ENCODE peak calls at places on chromosomes 4 and X, in ten cellular contexts. A is omental fat pad, S is testis, B is H9, P is fibroblast of the aortic adventitia, K is GM13977, V is mesothelial cell of epicardium, F is cardiac fibroblast, U is foreskin fibroblast, I is heart left ventricle. J is an unnamed sample.

GRCh38 chr4:178026999-178027398 is 584.8 kb upstream of the AGA start:
- DNase-seq in A (no peak), S (no peak), B (no peak), P (no peak), K (no peak), V (no peak), F (no peak), U (no peak), I (no peak), J (no peak)

GRCh38 chr4:38203609-38204008 is 243.4 kb downstream of the PTTG2 start:
- DNase-seq in A (no peak), S (no peak), B (no peak), P (no peak), K (no peak), V (no peak), F (no peak), U (no peak), I (no peak), J (no peak)

GRCh38 chr4:102387552-102388150 is 42.4 kb upstream of the SLC39A8 start:
- DNase-seq in A (no peak), S (no peak), B (no peak), P (peak; percentile 49), K (no peak), V (no peak), F (no peak), U (no peak), I (no peak), J (no peak)

GRCh38 chr4:139596680-139597279 is 40.8 kb upstream of the SETD7 start:
- DNase-seq in A (no peak), S (no peak), B (no peak), P (no peak), K (no peak), V (no peak), F (no peak), U (no peak), I (no peak), J (no peak)

GRCh38 chrX:39894626-39895025 is 203.1 kb downstream of the BCOR start:
- DNase-seq in A (no peak), S (no peak), B (no peak), P (no peak), K (no peak), V (no peak), F (no peak), U (no peak), I (no peak), J (peak; percentile 7)

GRCh38 chr4:75243570-75243969 is 270.6 kb downstream of the RCHY1 start:
- DNase-seq in A (no peak), S (no peak), B (no peak), P (no peak), K (no peak), V (no peak), F (no peak), U (no peak), I (no peak), J (no peak)

GRCh38 chr4:115841873-115842272 is 728.5 kb upstream of the NDST4 start:
- DNase-seq in A (no peak), S (no peak), B (no peak), P (no peak), K (no peak), V (no peak), F (no peak), U (no peak), I (no peak), J (no peak)

GRCh38 chrX:112851806-112852205 is 11.2 kb upstream of the AMOT start:
- DNase-seq in A (no peak), S (peak; percentile 48), B (no peak), P (peak; percentile 55), K (peak; percentile 70), V (peak; percentile 51), F (peak; percentile 33), U (no peak), I (no peak), J (no peak)

GRCh38 chr4:72629540-72629939 is 60.5 kb upstream of the ADAMTS3 start:
- DNase-seq in A (no peak), S (no peak), B (no peak), P (peak; percentile 16), K (no peak), V (no peak), F (peak; percentile 53), U (no peak), I (no peak), J (no peak)

GRCh38 chrX:144586756-144587155 is 660.5 kb upstream of the SPANXN1 start:
- DNase-seq in A (no peak), S (no peak), B (no peak), P (peak; percentile 46), K (no peak), V (no peak), F (peak; percentile 79), U (no peak), I (peak; percentile 28), J (no peak)

GRCh38 chrX:133959972-133960371 is 25.4 kb downstream of the GPC3 start:
- DNase-seq in A (no peak), S (no peak), B (no peak), P (no peak), K (no peak), V (no peak), F (no peak), U (no peak), I (no peak), J (no peak)

GRCh38 chrX:85109235-85109634 is 105.6 kb downstream of the APOOL start:
- DNase-seq in A (no peak), S (peak; percentile 25), B (peak; percentile 56), P (no peak), K (peak; percentile 17), V (no peak), F (peak; percentile 32), U (no peak), I (no peak), J (peak; percentile 20)

GRCh38 chrX:135345328-135345645 is 36.0 kb downstream of the ETDC start:
- DNase-seq in A (no peak), S (peak; percentile 54), B (no peak), P (peak; percentile 67), K (no peak), V (no peak), F (peak; percentile 68), U (peak; percentile 79), I (peak; percentile 58), J (no peak)

GRCh38 chr4:36277533-36277932 is 3.9 kb upstream of the DTHD1 start:
- DNase-seq in A (no peak), S (no peak), B (no peak), P (no peak), K (peak; percentile 34), V (no peak), F (no peak), U (no peak), I (no peak), J (no peak)

GRCh38 chrX:106415276-106415895 is 196.4 kb upstream of the RADX start:
- DNase-seq in A (no peak), S (peak; percentile 22), B (no peak), P (peak; percentile 38), K (peak; percentile 17), V (no peak), F (peak; percentile 36), U (peak; percentile 4), I (no peak), J (peak; percentile 3)

GRCh38 chr4:2792711-2793577 is at the start of gene SH3BP2:
- DNase-seq in A (peak; percentile 52), S (peak; percentile 85), B (peak; percentile 85), P (peak; percentile 47), K (peak; percentile 83), V (peak; percentile 69), F (peak; percentile 60), U (peak; percentile 62), I (peak; percentile 95), J (peak; percentile 71)

DNA sequence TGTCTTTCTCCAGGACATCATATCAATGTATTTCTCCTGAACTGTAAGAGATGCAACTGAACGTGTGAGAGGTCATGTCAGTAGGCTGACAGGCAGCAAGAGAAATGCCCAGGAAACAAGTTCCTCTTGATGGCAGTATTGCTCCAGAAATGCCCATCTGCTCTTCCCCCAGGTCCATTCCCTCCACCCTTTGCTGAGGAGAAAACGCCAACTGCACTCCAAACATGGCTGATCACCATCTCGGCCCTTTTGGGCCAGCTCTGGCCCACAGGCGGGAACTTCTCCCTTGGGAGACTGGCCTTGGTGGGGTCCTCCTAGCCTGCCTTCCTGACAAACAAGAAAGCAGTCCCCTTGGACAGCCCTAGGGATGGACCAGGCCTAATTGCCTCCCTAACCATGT is 276.5 kb upstream of the AGTR2 start:
- DNase-seq in A (no peak), S (no peak), B (peak; percentile 31), P (peak; percentile 77), K (peak; percentile 59), V (no peak), F (peak; percentile 7), U (no peak), I (no peak), J (no peak)
- TF ChIP-seq CTCF in A (no peak), S (no peak), B (peak; percentile 25), P (peak; percentile 43), K (peak; percentile 62), V (no peak), F (no peak), U (no peak), I (peak; percentile 27), J (no peak)

GRCh38 chrX:46572295-46572936 is 1.1 kb upstream of the CHST7 start:
- DNase-seq in A (no peak), S (no peak), B (no peak), P (no peak), K (peak; percentile 64), V (no peak), F (no peak), U (no peak), I (no peak), J (no peak)
- TF ChIP-seq CTCF in A (no peak), S (no peak), B (no peak), P (no peak), K (peak; percentile 25), V (no peak), F (no peak), U (no peak), I (no peak), J (no peak)

DNA sequence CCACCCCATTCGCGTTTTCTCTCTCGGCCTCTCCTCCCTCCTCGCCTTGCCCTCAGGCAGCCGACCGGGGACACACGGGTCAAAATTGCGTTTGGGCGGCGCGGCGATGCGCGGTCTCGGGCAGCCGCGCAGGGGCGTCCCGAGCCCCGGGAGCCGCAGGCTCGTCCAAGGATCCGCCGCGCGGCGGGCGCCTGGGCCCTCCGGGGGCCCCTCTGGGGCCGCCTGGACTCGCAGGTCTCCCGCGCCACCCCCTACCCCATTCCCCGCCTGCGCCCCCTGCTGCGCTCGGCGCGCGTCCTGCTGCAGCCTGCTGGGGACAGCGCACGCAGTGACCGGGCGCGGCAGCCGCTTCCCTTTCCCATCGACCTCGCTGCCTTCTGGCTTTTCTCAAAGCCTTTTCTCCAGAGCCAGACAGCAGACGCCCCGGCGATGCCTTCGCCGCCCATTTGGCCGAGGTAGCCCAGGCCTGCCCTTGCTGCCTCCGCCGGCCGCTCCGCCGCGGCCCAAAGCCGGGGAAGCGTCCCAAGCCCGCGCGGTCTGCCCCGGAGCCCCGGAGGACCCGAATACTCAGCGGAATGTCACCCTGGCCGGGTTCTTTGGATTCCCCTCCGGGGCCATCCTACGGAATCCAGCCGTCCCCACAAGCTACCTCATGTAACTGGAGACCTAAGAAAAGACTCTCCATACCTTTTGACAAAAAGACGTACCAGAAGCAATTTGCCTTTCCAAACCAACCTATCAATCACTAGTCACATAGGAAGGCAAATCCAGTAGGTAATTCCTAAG is 16.5 kb downstream of the POU4F2 start:
- DNase-seq in A (no peak), S (peak; percentile 50), B (peak; percentile 71), P (peak; percentile 22), K (no peak), V (peak; percentile 59), F (no peak), U (no peak), I (no peak), J (peak; percentile 70)
- TF ChIP-seq CTCF in A (no peak), S (no peak), B (no peak), P (no peak), K (no peak), V (no peak), F (no peak), U (no peak), I (peak; percentile 33), J (no peak)

GRCh38 chr4:46274717-46275116 is 115.2 kb downstream of the GABRA2 start:
- DNase-seq in A (no peak), S (no peak), B (no peak), P (no peak), K (no peak), V (no peak), F (no peak), U (no peak), I (no peak), J (no peak)
- TF ChIP-seq CTCF in A (no peak), S (peak; percentile 19), B (peak; percentile 67), P (no peak), K (peak; percentile 26), V (no peak), F (no peak), U (no peak), I (peak; percentile 39), J (no peak)

J was measured in endothelial cell.